ENCODE peak calls at places on chromosomes 6 and 20, in four cellular contexts. H is SJSA1; Q is CD4-positive, alpha-beta memory T cell; L is colonic mucosa. D is an unnamed sample.

GRCh38 chr20:35284267-35284991 is at the start of gene EIF6:
- DNase-seq in L (peak; percentile 89), H (peak; percentile 90), Q (peak; percentile 53), D (peak; percentile 36)

GRCh38 chr20:58985656-58986055 is 4.6 kb downstream of the NELFCD start:
- DNase-seq in Q (no peak), H (no peak), L (no peak), D (no peak)

GRCh38 chr20:39451386-39451785 is 489.2 kb downstream of the DHX35 start:
- DNase-seq in L (no peak), Q (no peak), H (no peak), D (no peak)

GRCh38 chr20:2809690-2810089 is 5.1 kb upstream of the C20orf141 start:
- DNase-seq in Q (no peak), L (no peak), H (peak; percentile 16), D (no peak)

GRCh38 chr20:38139919-38140753 is 24.9 kb downstream of the TGM2 start:
- DNase-seq in L (peak; percentile 55), H (peak; percentile 79), Q (no peak), D (no peak)

GRCh38 chr20:23019403-23019802 is 15.7 kb upstream of the SSTR4 start:
- DNase-seq in H (no peak), L (no peak), Q (no peak), D (no peak)

GRCh38 chr6:136608991-136609390 is 58.8 kb upstream of the MAP7 start:
- DNase-seq in L (no peak), H (no peak), Q (no peak), D (no peak)

GRCh38 chr6:7139835-7140470 is 32.2 kb downstream of the RREB1 start:
- DNase-seq in H (no peak), Q (no peak), L (no peak), D (no peak)

GRCh38 chr20:61690150-61690549 is 375.5 kb downstream of the TAF4 start:
- DNase-seq in L (no peak), H (no peak), Q (no peak), D (no peak)

GRCh38 chr6:148657053-148657452 is 89.8 kb upstream of the UST start:
- DNase-seq in Q (no peak), L (no peak), H (no peak), D (no peak)

GRCh38 chr6:85006362-85006761 is 242.0 kb upstream of the TBX18 start:
- DNase-seq in H (no peak), L (no peak), Q (no peak), D (no peak)

GRCh38 chr6:42367353-42368011 is 84.2 kb downstream of the TRERF1 start:
- DNase-seq in L (no peak), H (peak; percentile 73), Q (no peak), D (no peak)

GRCh38 chr6:75244063-75244575 is 518 bp upstream of the COX7A2 start:
- DNase-seq in H (no peak), Q (no peak), L (peak; percentile 23), D (no peak)

GRCh38 chr20:54622338-54623280 is 147.2 kb downstream of the DOK5 start:
- DNase-seq in H (no peak), Q (no peak), L (no peak), D (no peak)

GRCh38 chr6:62285612-62286469 is at the start of gene KHDRBS2:
- DNase-seq in L (peak; percentile 92), H (peak; percentile 38), Q (no peak), D (no peak)

GRCh38 chr6:6315660-6316059 is 4.8 kb downstream of the F13A1 start:
- DNase-seq in L (peak; percentile 32), H (no peak), Q (no peak), D (no peak)

GRCh38 chr6:75467906-75468460 is 25.6 kb downstream of the FILIP1 start:
- DNase-seq in H (no peak), L (no peak), Q (no peak), D (no peak)

GRCh38 chr20:37379967-37380828 is 34.3 kb downstream of the SRC start:
- DNase-seq in Q (no peak), L (peak; percentile 49), H (no peak), D (no peak)

GRCh38 chr6:129494099-129494498 is 215.9 kb downstream of the ARHGAP18 start:
- DNase-seq in H (no peak), L (no peak), Q (no peak), D (no peak)

GRCh38 chr6:149012040-149012545 is 265.3 kb downstream of the UST start:
- DNase-seq in Q (no peak), L (no peak), H (peak; percentile 85), D (no peak)

GRCh38 chr6:68826501-68826900 is 191.4 kb downstream of the ADGRB3 start:
- DNase-seq in H (no peak), L (no peak), Q (no peak), D (no peak)

GRCh38 chr6:56524891-56525703 is 117.6 kb downstream of the DST start:
- DNase-seq in H (peak; percentile 63), L (no peak), Q (no peak), D (no peak)

GRCh38 chr6:35365599-35366596 is 23.5 kb downstream of the PPARD start:
- DNase-seq in H (no peak), Q (no peak), L (no peak), D (no peak)

GRCh38 chr20:63578224-63579016 is 4.4 kb upstream of the HELZ2 start:
- DNase-seq in H (no peak), L (no peak), Q (no peak), D (no peak)

GRCh38 chr6:137339929-137340559 is 120.9 kb upstream of the IFNGR1 start:
- DNase-seq in H (no peak), Q (no peak), L (no peak), D (no peak)

GRCh38 chr20:7248392-7248992 is 481.0 kb downstream of the BMP2 start:
- DNase-seq in Q (no peak), H (no peak), L (no peak), D (no peak)

GRCh38 chr6:36544228-36544627 is 3.1 kb downstream of the STK38 start:
- DNase-seq in H (peak; percentile 48), L (peak; percentile 35), Q (peak; percentile 84), D (peak; percentile 22)

GRCh38 chr6:148177589-148178233 is 164.9 kb upstream of the SASH1 start:
- DNase-seq in H (peak; percentile 70), Q (peak; percentile 5), L (peak; percentile 69), D (no peak)

GRCh38 chr20:44068311-44068710 is 118.7 kb downstream of the JPH2 start:
- DNase-seq in Q (no peak), H (peak; percentile 30), L (no peak), D (no peak)

GRCh38 chr6:169428532-169428931 is 174.9 kb upstream of the THBS2 start:
- DNase-seq in L (no peak), Q (no peak), H (no peak), D (no peak)
- H3K9me3 ChIP-seq in L (no peaks in the 10 kb centered on the region), Q (peaks cover 8% of the 10 kb centered on the region), H (peaks cover 5% of the 10 kb centered on the region), D (peaks cover 3% of the 10 kb centered on the region)

GRCh38 chr6:26482338-26482737 is 17.8 kb upstream of the BTN1A1 start:
- DNase-seq in Q (no peak), L (no peak), H (no peak), D (no peak)

GRCh38 chr6:26486358-26486757 is 13.7 kb upstream of the BTN1A1 start:
- DNase-seq in Q (no peak), H (no peak), L (no peak), D (no peak)

GRCh38 chr6:26483727-26484126 is 16.4 kb upstream of the BTN1A1 start:
- DNase-seq in Q (no peak), L (no peak), H (no peak), D (no peak)

GRCh38 chr6:26485401-26485800 is 14.7 kb upstream of the BTN1A1 start:
- DNase-seq in Q (no peak), L (no peak), H (no peak), D (no peak)

DNA sequence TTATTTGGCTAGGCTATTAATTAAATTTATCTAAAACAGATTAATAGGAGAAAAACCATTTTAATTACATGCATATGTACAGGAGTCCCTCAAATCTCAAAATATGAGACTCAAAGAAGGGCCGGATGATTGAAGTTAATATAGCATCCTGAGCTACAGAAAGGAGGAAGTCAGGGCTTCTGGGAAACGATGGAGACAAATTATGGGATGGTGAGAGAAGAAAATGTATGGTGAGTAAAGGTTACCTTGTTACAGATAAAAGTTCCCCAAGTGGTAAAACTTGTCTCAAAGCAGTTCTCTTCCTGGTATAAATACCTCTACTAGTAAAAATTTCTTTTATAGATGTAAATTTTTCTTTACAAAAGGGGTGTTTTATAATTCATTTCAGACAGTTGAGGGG is 15.9 kb upstream of the BTN1A1 start:
- DNase-seq in H (no peak), Q (no peak), L (no peak), D (no peak)
- H3K9me3 ChIP-seq in H (peaks cover 3% of the 10 kb centered on the region), Q (no peaks in the 10 kb centered on the region), L (no peaks in the 10 kb centered on the region), D (no peaks in the 10 kb centered on the region)

GRCh38 chr20:31368301-31368700 is at the start of gene DEFB118:
- DNase-seq in H (no peak), Q (no peak), L (no peak), D (no peak)
- H3K9me3 ChIP-seq in H (no peaks in the 10 kb centered on the region), Q (no peaks in the 10 kb centered on the region), L (no peaks in the 10 kb centered on the region), D (no peaks in the 10 kb centered on the region)

DNA sequence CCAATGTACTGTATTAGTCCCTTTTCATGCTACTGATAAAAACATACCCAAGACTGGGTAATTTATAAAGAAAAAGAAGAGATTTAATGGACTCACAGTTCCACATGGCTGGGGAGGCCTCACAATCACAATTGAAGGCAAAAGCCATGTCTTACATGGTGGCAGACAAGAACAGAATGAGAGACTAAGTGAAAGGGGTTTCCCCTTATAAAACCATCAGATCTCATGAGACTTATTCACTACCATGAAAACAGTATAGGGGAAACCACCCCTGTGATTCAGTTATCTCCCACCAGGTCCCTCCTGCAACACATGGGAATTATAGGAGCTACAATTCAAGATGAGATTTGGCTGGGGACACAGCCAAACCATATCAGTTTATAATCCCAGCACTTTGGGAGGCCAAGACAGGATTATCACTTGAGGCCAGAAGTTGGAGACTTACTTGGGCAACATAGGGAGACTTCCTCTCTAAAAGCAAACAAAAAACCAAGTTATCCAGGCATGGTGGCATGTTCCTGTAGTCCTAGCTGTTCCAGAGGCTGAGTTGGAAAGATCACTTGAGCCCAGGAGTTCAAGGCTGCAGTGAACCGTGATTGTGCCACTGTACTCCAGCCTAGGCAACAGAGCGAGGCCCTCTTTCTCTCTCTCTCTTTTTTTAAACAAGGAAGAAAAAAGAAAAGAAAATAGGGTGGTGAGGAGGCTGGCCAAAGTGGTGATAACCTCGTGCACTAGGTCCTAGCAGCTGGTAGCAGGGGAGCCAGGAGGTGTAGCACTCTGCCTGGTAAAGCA is 22.9 kb upstream of the DDR1 start:
- DNase-seq in L (no peak), H (no peak), Q (no peak), D (no peak)
- H3K9me3 ChIP-seq in L (no peaks in the 10 kb centered on the region), H (peaks cover 4% of the 10 kb centered on the region), Q (peaks cover 5% of the 10 kb centered on the region), D (no peaks in the 10 kb centered on the region)

GRCh38 chr6:167302074-167302473 is 11.0 kb downstream of the UNC93A start:
- DNase-seq in Q (no peak), L (no peak), H (no peak), D (no peak)

GRCh38 chr6:167305796-167306195 is 14.7 kb downstream of the UNC93A start:
- DNase-seq in Q (no peak), H (no peak), L (no peak), D (no peak)

GRCh38 chr6:167304912-167305311 is 13.8 kb downstream of the UNC93A start:
- DNase-seq in H (no peak), L (no peak), Q (no peak), D (no peak)

GRCh38 chr6:167302796-167303195 is 11.7 kb downstream of the UNC93A start:
- DNase-seq in H (no peak), Q (no peak), L (no peak), D (no peak)

GRCh38 chr6:167303660-167304625 is 12.8 kb downstream of the UNC93A start:
- DNase-seq in L (no peak), Q (no peak), H (no peak), D (no peak)
- H3K9me3 ChIP-seq in L (no peaks in the 10 kb centered on the region), Q (no peaks in the 10 kb centered on the region), H (no peaks in the 10 kb centered on the region), D (no peaks in the 10 kb centered on the region)

GRCh38 chr6:159616456-159616855 is 76.6 kb downstream of the SOD2 start:
- DNase-seq in H (no peak), Q (no peak), L (no peak), D (no peak)
- H3K9me3 ChIP-seq in H (no peaks in the 10 kb centered on the region), Q (peaks cover 14% of the 10 kb centered on the region), L (no peaks in the 10 kb centered on the region), D (peaks cover 3% of the 10 kb centered on the region)